ENCODE peak calls at places on chromosome 15, in six cellular contexts. One of them, this sample, is unnamed.

GRCh38 chr15:98969126-98969735 is 38.4 kb downstream of the PGPEP1L start:
- DNase-seq in body of pancreas: no peak
- DNase-seq in fibroblast of lung: no peak
- DNase-seq in prostate gland: no peak
- DNase-seq in ovary: no peak
- DNase-seq in PC-3: no peak
- DNase-seq in this sample: no peak

GRCh38 chr15:35136552-35136951 is 51.5 kb upstream of the NANOGP8 start:
- DNase-seq in ovary: no peak
- DNase-seq in fibroblast of lung: no peak
- DNase-seq in PC-3: no peak
- DNase-seq in prostate gland: no peak
- DNase-seq in body of pancreas: no peak
- DNase-seq in this sample: no peak

GRCh38 chr15:46703871-46704637 is 1013.3 kb upstream of the SEMA6D start:
- DNase-seq in fibroblast of lung: no peak
- DNase-seq in ovary: no peak
- DNase-seq in PC-3: no peak
- DNase-seq in prostate gland: no peak
- DNase-seq in body of pancreas: no peak
- DNase-seq in this sample: no peak

GRCh38 chr15:60396100-60396499 is 1.7 kb downstream of the ANXA2 start:
- DNase-seq in fibroblast of lung: peak; percentile 53
- DNase-seq in ovary: no peak
- DNase-seq in body of pancreas: no peak
- DNase-seq in PC-3: peak; percentile 34
- DNase-seq in prostate gland: no peak
- DNase-seq in this sample: no peak

GRCh38 chr15:95946241-95946640 is 384.3 kb upstream of the NR2F2 start:
- DNase-seq in fibroblast of lung: no peak
- DNase-seq in ovary: no peak
- DNase-seq in PC-3: no peak
- DNase-seq in body of pancreas: no peak
- DNase-seq in prostate gland: no peak
- DNase-seq in this sample: no peak

GRCh38 chr15:101528108-101528916 is 38.8 kb upstream of the PCSK6 start:
- DNase-seq in prostate gland: no peak
- DNase-seq in fibroblast of lung: no peak
- DNase-seq in body of pancreas: peak; percentile 84
- DNase-seq in ovary: peak; percentile 68
- DNase-seq in PC-3: no peak
- DNase-seq in this sample: peak; percentile 86

GRCh38 chr15:25687689-25688088 is 175.4 kb downstream of the ATP10A start:
- DNase-seq in fibroblast of lung: no peak
- DNase-seq in PC-3: no peak
- DNase-seq in prostate gland: no peak
- DNase-seq in body of pancreas: no peak
- DNase-seq in ovary: no peak
- DNase-seq in this sample: no peak

GRCh38 chr15:43517354-43518072 is at the start of gene MAP1A:
- DNase-seq in fibroblast of lung: peak; percentile 71
- DNase-seq in PC-3: no peak
- DNase-seq in body of pancreas: no peak
- DNase-seq in prostate gland: no peak
- DNase-seq in ovary: peak; percentile 62
- DNase-seq in this sample: peak; percentile 36

GRCh38 chr15:96625251-96625650 is 294.8 kb downstream of the NR2F2 start:
- DNase-seq in fibroblast of lung: peak; percentile 12
- DNase-seq in ovary: no peak
- DNase-seq in prostate gland: no peak
- DNase-seq in PC-3: no peak
- DNase-seq in body of pancreas: no peak
- DNase-seq in this sample: no peak

GRCh38 chr15:56744701-56745683 is 11.7 kb upstream of the ZNF280D start:
- DNase-seq in ovary: no peak
- DNase-seq in fibroblast of lung: no peak
- DNase-seq in body of pancreas: no peak
- DNase-seq in PC-3: no peak
- DNase-seq in prostate gland: no peak
- DNase-seq in this sample: no peak

GRCh38 chr15:57060799-57061198 is 142.4 kb downstream of the TCF12 start:
- DNase-seq in ovary: no peak
- DNase-seq in PC-3: peak; percentile 84
- DNase-seq in prostate gland: no peak
- DNase-seq in body of pancreas: no peak
- DNase-seq in fibroblast of lung: peak; percentile 94
- DNase-seq in this sample: no peak

GRCh38 chr15:95826831-95827230 is 503.7 kb upstream of the NR2F2 start:
- DNase-seq in PC-3: peak; percentile 58
- DNase-seq in body of pancreas: no peak
- DNase-seq in prostate gland: no peak
- DNase-seq in fibroblast of lung: no peak
- DNase-seq in ovary: no peak
- DNase-seq in this sample: no peak

GRCh38 chr15:61916104-61916503 is 144.1 kb downstream of the VPS13C start:
- DNase-seq in fibroblast of lung: peak; percentile 59
- DNase-seq in prostate gland: no peak
- DNase-seq in PC-3: no peak
- DNase-seq in ovary: no peak
- DNase-seq in body of pancreas: no peak
- DNase-seq in this sample: no peak

GRCh38 chr15:45183001-45183400 is 4.8 kb downstream of the SHF start:
- DNase-seq in prostate gland: no peak
- DNase-seq in body of pancreas: no peak
- DNase-seq in ovary: no peak
- DNase-seq in PC-3: no peak
- DNase-seq in fibroblast of lung: no peak
- DNase-seq in this sample: no peak

GRCh38 chr15:63694184-63694583 is 97.0 kb downstream of the FBXL22 start:
- DNase-seq in prostate gland: no peak
- DNase-seq in body of pancreas: no peak
- DNase-seq in PC-3: no peak
- DNase-seq in ovary: no peak
- DNase-seq in fibroblast of lung: no peak
- DNase-seq in this sample: no peak

GRCh38 chr15:25866251-25866650 is 3.1 kb upstream of the ATP10A start:
- DNase-seq in ovary: no peak
- DNase-seq in fibroblast of lung: no peak
- DNase-seq in body of pancreas: no peak
- DNase-seq in prostate gland: no peak
- DNase-seq in PC-3: no peak
- DNase-seq in this sample: no peak

GRCh38 chr15:86591994-86592746 is 512.5 kb downstream of the AGBL1 start:
- DNase-seq in fibroblast of lung: no peak
- DNase-seq in PC-3: no peak
- DNase-seq in ovary: no peak
- DNase-seq in prostate gland: no peak
- DNase-seq in body of pancreas: no peak
- DNase-seq in this sample: peak; percentile 26

GRCh38 chr15:75104804-75105557 is 81.6 kb downstream of the PPCDC start:
- DNase-seq in body of pancreas: no peak
- DNase-seq in prostate gland: no peak
- DNase-seq in fibroblast of lung: peak; percentile 92
- DNase-seq in ovary: no peak
- DNase-seq in PC-3: peak; percentile 99
- DNase-seq in this sample: peak; percentile 66

GRCh38 chr15:63986751-63987341 is 59.4 kb downstream of the DAPK2 start:
- DNase-seq in ovary: no peak
- DNase-seq in PC-3: no peak
- DNase-seq in prostate gland: no peak
- DNase-seq in body of pancreas: no peak
- DNase-seq in fibroblast of lung: no peak
- DNase-seq in this sample: no peak

GRCh38 chr15:51200791-51201190 is 106.1 kb upstream of the TNFAIP8L3 start:
- DNase-seq in body of pancreas: no peak
- DNase-seq in prostate gland: no peak
- DNase-seq in ovary: no peak
- DNase-seq in fibroblast of lung: no peak
- DNase-seq in PC-3: no peak
- DNase-seq in this sample: no peak

GRCh38 chr15:78880242-78880533 is 7.5 kb downstream of the MORF4L1 start:
- DNase-seq in prostate gland: no peak
- DNase-seq in PC-3: peak; percentile 52
- DNase-seq in fibroblast of lung: peak; percentile 69
- DNase-seq in ovary: no peak
- DNase-seq in body of pancreas: no peak
- DNase-seq in this sample: no peak

GRCh38 chr15:29566914-29567313 is 255.4 kb downstream of the TJP1 start:
- DNase-seq in fibroblast of lung: no peak
- DNase-seq in body of pancreas: no peak
- DNase-seq in PC-3: no peak
- DNase-seq in ovary: no peak
- DNase-seq in prostate gland: no peak
- DNase-seq in this sample: no peak

GRCh38 chr15:84638103-84638502 is 16.0 kb downstream of the WDR73 start:
- DNase-seq in prostate gland: no peak
- DNase-seq in body of pancreas: no peak
- DNase-seq in PC-3: peak; percentile 53
- DNase-seq in fibroblast of lung: peak; percentile 20
- DNase-seq in ovary: no peak
- DNase-seq in this sample: no peak

GRCh38 chr15:81189583-81190283 is 6.9 kb upstream of the IL16 start:
- DNase-seq in body of pancreas: peak; percentile 69
- DNase-seq in PC-3: no peak
- DNase-seq in ovary: peak; percentile 69
- DNase-seq in fibroblast of lung: peak; percentile 89
- DNase-seq in prostate gland: no peak
- DNase-seq in this sample: no peak

GRCh38 chr15:32993285-32993684 is 201.2 kb downstream of the FMN1 start:
- DNase-seq in PC-3: peak; percentile 38
- DNase-seq in ovary: no peak
- DNase-seq in prostate gland: no peak
- DNase-seq in fibroblast of lung: no peak
- DNase-seq in body of pancreas: no peak
- DNase-seq in this sample: no peak

GRCh38 chr15:89679221-89679620 is at the start of gene PLIN1:
- DNase-seq in ovary: no peak
- DNase-seq in body of pancreas: no peak
- DNase-seq in prostate gland: no peak
- DNase-seq in PC-3: no peak
- DNase-seq in fibroblast of lung: no peak
- DNase-seq in this sample: peak; percentile 16

GRCh38 chr15:63079938-63080626 is 37.5 kb downstream of the TPM1 start:
- DNase-seq in PC-3: peak; percentile 64
- DNase-seq in ovary: no peak
- DNase-seq in body of pancreas: no peak
- DNase-seq in prostate gland: no peak
- DNase-seq in fibroblast of lung: peak; percentile 76
- DNase-seq in this sample: no peak

GRCh38 chr15:80550219-80550909 is 144.7 kb upstream of the ABHD17C start:
- DNase-seq in prostate gland: no peak
- DNase-seq in ovary: no peak
- DNase-seq in fibroblast of lung: peak; percentile 100
- DNase-seq in PC-3: peak; percentile 51
- DNase-seq in body of pancreas: no peak
- DNase-seq in this sample: no peak

GRCh38 chr15:38481113-38481512 is 27.2 kb downstream of the FAM98B start:
- DNase-seq in prostate gland: no peak
- DNase-seq in ovary: no peak
- DNase-seq in body of pancreas: no peak
- DNase-seq in PC-3: no peak
- DNase-seq in fibroblast of lung: no peak
- DNase-seq in this sample: no peak

GRCh38 chr15:85073556-85074194 is 92.0 kb downstream of the PDE8A start:
- DNase-seq in body of pancreas: no peak
- DNase-seq in prostate gland: no peak
- DNase-seq in ovary: no peak
- DNase-seq in fibroblast of lung: peak; percentile 18
- DNase-seq in PC-3: peak; percentile 22
- DNase-seq in this sample: no peak

GRCh38 chr15:32717290-32718081 is at the start of gene GREM1:
- DNase-seq in prostate gland: no peak
- DNase-seq in body of pancreas: no peak
- DNase-seq in ovary: no peak
- DNase-seq in PC-3: no peak
- DNase-seq in fibroblast of lung: peak; percentile 69
- DNase-seq in this sample: peak; percentile 37

GRCh38 chr15:39084683-39085530 is 496.0 kb upstream of the THBS1 start:
- DNase-seq in prostate gland: no peak
- DNase-seq in PC-3: no peak
- DNase-seq in fibroblast of lung: peak; percentile 92
- DNase-seq in ovary: peak; percentile 37
- DNase-seq in body of pancreas: peak; percentile 17
- DNase-seq in this sample: peak; percentile 27

GRCh38 chr15:42940527-42940926 is 19.9 kb upstream of the TTBK2 start:
- DNase-seq in fibroblast of lung: no peak
- DNase-seq in body of pancreas: no peak
- DNase-seq in prostate gland: no peak
- DNase-seq in ovary: no peak
- DNase-seq in PC-3: no peak
- DNase-seq in this sample: no peak

DNA sequence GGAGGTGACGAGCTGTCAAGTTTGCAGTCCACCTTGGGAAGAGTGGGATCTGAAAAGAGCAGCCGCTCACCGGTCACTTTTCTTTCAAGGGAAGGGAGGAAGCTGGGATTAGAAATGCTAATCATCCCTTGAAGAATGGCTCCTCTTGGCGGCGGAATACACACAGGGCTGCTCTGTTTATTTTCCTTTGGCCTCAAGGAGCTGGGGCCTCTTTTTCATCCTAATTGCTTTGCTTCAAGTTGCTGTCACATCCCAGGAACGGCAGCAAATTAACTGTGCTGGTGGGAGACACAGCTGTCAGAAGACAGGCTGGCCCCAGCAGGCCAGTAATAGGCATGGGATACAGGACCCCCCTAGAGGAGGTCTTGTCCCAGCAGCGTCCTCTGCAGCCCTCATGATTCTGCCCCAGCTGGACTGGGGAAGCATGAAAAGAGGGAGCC is 6.7 kb downstream of the KBTBD13 start:
- DNase-seq in body of pancreas: no peak
- DNase-seq in fibroblast of lung: peak; percentile 57
- DNase-seq in prostate gland: no peak
- DNase-seq in ovary: no peak
- DNase-seq in PC-3: no peak
- DNase-seq in this sample: no peak
- TF ChIP-seq CTCF in body of pancreas: no peak
- TF ChIP-seq CTCF in fibroblast of lung: peak; percentile 77
- TF ChIP-seq CTCF in prostate gland: no peak
- TF ChIP-seq CTCF in ovary: no peak
- TF ChIP-seq CTCF in PC-3: no peak
- TF ChIP-seq CTCF in this sample: no peak

GRCh38 chr15:40893019-40893723 is 1.1 kb upstream of the VPS18 start:
- DNase-seq in ovary: no peak
- DNase-seq in fibroblast of lung: no peak
- DNase-seq in body of pancreas: no peak
- DNase-seq in PC-3: no peak
- DNase-seq in prostate gland: no peak
- DNase-seq in this sample: no peak
- H3K4me3 ChIP-seq in ovary: peak overlapping the region; percentile 64
- H3K4me3 ChIP-seq in fibroblast of lung: no peak overlapping the region
- H3K4me3 ChIP-seq in body of pancreas: no peak overlapping the region
- H3K4me3 ChIP-seq in PC-3: no peak overlapping the region
- H3K4me3 ChIP-seq in prostate gland: peak overlapping the region; percentile 82
- H3K4me3 ChIP-seq in this sample: no peak overlapping the region

GRCh38 chr15:93037341-93038063 is 51.5 kb downstream of the RGMA start:
- DNase-seq in body of pancreas: no peak
- DNase-seq in ovary: peak; percentile 48
- DNase-seq in prostate gland: peak; percentile 61
- DNase-seq in fibroblast of lung: peak; percentile 40
- DNase-seq in PC-3: no peak
- DNase-seq in this sample: no peak
- TF ChIP-seq CTCF in body of pancreas: no peak
- TF ChIP-seq CTCF in ovary: no peak
- TF ChIP-seq CTCF in prostate gland: no peak
- TF ChIP-seq CTCF in fibroblast of lung: peak; percentile 34
- TF ChIP-seq CTCF in PC-3: no peak
- TF ChIP-seq CTCF in this sample: no peak

GRCh38 chr15:90932660-90932991 is 277 bp upstream of the HDDC3 start:
- DNase-seq in ovary: no peak
- DNase-seq in prostate gland: no peak
- DNase-seq in body of pancreas: no peak
- DNase-seq in PC-3: no peak
- DNase-seq in fibroblast of lung: no peak
- DNase-seq in this sample: no peak
- H3K4me3 ChIP-seq in ovary: peak overlapping the region; percentile 69
- H3K4me3 ChIP-seq in prostate gland: peak overlapping the region; percentile 80
- H3K4me3 ChIP-seq in body of pancreas: no peak overlapping the region
- H3K4me3 ChIP-seq in PC-3: peak overlapping the region; percentile 87
- H3K4me3 ChIP-seq in fibroblast of lung: no peak overlapping the region
- H3K4me3 ChIP-seq in this sample: peak overlapping the region; percentile 57